ENCODE peak calls at places on chromosomes 12 and 14, in six cellular contexts. E is GM12891, K is GM12892, F is body of pancreas, X is testis, R is breast epithelium. I is an unnamed sample.
A peak's percentile ranks its signal among the peaks of the same experiment; 100 is the strongest.

GRCh38 chr12:95623554-95624170 is 72.4 kb upstream of the USP44 start:
- DNase-seq in E (peak; percentile 15), K (peak; percentile 15), F (peak; percentile 72), X (peak; percentile 84), R (peak; percentile 71), I (peak; percentile 68)

GRCh38 chr14:29851397-29851796 is 76.2 kb downstream of the PRKD1 start:
- DNase-seq in E (no peak), K (no peak), F (no peak), X (no peak), R (no peak), I (no peak)

GRCh38 chr12:116592731-116593130 is 33.5 kb downstream of the MAP1LC3B2 start:
- DNase-seq in E (no peak), K (no peak), F (peak; percentile 7), X (no peak), R (no peak), I (no peak)

GRCh38 chr12:92987846-92988621 is 58.9 kb upstream of the EEA1 start:
- DNase-seq in E (no peak), K (peak; percentile 27), F (peak; percentile 53), X (no peak), R (no peak), I (no peak)

GRCh38 chr14:97827746-97828145 is 1030.6 kb downstream of the VRK1 start:
- DNase-seq in E (no peak), K (no peak), F (no peak), X (no peak), R (no peak), I (no peak)

GRCh38 chr14:90483551-90483950 is 86.7 kb downstream of the CALM1 start:
- DNase-seq in E (no peak), K (no peak), F (peak; percentile 48), X (no peak), R (no peak), I (no peak)

GRCh38 chr12:63010698-63011097 is 75.7 kb upstream of the PPM1H start:
- DNase-seq in E (no peak), K (no peak), F (no peak), X (no peak), R (no peak), I (no peak)

GRCh38 chr12:69052613-69053408 is 119.8 kb upstream of the CPM start:
- DNase-seq in E (no peak), K (no peak), F (peak; percentile 72), X (no peak), R (no peak), I (peak; percentile 55)

GRCh38 chr14:55416866-55417265 is 5.2 kb upstream of the ATG14 start:
- DNase-seq in E (no peak), K (no peak), F (no peak), X (peak; percentile 37), R (no peak), I (no peak)

GRCh38 chr12:78101181-78101876 is 270.6 kb downstream of the NAV3 start:
- DNase-seq in E (no peak), K (no peak), F (no peak), X (no peak), R (no peak), I (no peak)

GRCh38 chr12:112875608-112876007 is 31.2 kb upstream of the OAS1 start:
- DNase-seq in E (no peak), K (no peak), F (no peak), X (no peak), R (no peak), I (no peak)

GRCh38 chr14:99480856-99481744 is at the start of the genes CCNK and SETD3:
- DNase-seq in E (peak; percentile 93), K (peak; percentile 94), F (peak; percentile 100), X (peak; percentile 100), R (peak; percentile 100), I (peak; percentile 96)
- TF ChIP-seq POLR2A in E (peak; percentile 90), K (peak; percentile 92), F (peak; percentile 96), X (peak; percentile 86), R (peak; percentile 96), I (peak; percentile 83)

GRCh38 chr12:110280784-110281548 is at the start of gene ATP2A2:
- DNase-seq in E (peak; percentile 88), K (peak; percentile 88), F (peak; percentile 92), X (peak; percentile 92), R (peak; percentile 86), I (peak; percentile 88)
- TF ChIP-seq POLR2A in E (peak; percentile 79), K (peak; percentile 91), F (peak; percentile 81), X (no peak), R (peak; percentile 48), I (peak; percentile 96)

GRCh38 chr14:20782280-20782890 is 1.3 kb downstream of the RNASE6 start:
- DNase-seq in E (no peak), K (no peak), F (peak; percentile 22), X (no peak), R (no peak), I (no peak)
- TF ChIP-seq POLR2A in E (no peak), K (no peak), F (peak; percentile 31), X (no peak), R (no peak), I (no peak)

DNA sequence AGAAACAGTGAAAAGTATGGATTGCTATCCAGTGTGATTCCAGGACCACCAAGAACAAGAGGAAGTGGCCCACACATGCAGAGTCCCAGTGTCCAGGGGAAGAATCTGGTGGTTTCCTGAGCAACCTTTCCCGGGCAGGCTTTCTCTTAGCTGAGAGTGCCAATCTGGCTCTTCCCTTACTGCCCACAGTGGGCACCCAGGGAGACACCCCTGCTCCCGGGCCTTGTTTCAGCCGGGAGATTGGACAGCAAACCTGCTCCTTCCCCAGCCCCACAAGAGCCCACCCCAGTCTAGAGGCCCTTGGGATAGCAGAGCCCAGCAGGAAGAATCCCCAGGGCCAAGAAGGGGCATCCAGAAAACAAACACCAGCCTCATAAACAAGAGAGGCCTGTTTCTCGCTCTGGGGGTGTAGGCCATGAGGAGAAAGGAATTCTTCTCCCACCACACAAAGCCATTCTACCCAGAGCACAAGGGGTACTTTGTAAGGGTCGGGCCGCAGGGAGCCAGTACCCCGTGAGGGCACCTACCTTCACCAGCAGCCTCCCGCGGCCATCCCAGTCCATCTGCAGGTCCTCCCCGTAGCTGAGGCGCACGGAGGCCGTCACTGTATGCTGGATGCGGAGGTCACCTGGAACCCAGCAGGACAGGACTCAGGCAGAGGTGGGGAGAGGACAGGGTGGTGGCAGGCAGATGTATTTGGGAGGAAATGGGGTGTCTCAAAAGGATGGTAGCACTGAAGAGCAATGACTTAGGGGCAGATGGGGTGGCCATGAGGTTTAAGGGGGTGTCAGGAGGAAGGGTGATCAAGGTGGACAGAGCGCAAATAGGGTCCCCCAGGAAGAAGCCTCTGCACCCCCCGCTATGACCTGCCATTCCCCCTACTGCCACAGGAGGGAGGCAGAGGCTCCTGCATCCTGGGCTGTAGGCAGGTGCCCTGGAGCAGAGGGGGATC is 61.8 kb downstream of the VWF start:
- DNase-seq in E (peak; percentile 69), K (peak; percentile 66), F (peak; percentile 33), X (peak; percentile 58), R (no peak), I (peak; percentile 77)
- TF ChIP-seq POLR2A in E (no peak), K (no peak), F (no peak), X (no peak), R (no peak), I (no peak)

GRCh38 chr14:74592476-74593191 is 19.4 kb downstream of the LTBP2 start:
- DNase-seq in E (no peak), K (no peak), F (no peak), X (no peak), R (no peak), I (no peak)
- TF ChIP-seq POLR2A in E (no peak), K (no peak), F (no peak), X (no peak), R (no peak), I (no peak)

DNA sequence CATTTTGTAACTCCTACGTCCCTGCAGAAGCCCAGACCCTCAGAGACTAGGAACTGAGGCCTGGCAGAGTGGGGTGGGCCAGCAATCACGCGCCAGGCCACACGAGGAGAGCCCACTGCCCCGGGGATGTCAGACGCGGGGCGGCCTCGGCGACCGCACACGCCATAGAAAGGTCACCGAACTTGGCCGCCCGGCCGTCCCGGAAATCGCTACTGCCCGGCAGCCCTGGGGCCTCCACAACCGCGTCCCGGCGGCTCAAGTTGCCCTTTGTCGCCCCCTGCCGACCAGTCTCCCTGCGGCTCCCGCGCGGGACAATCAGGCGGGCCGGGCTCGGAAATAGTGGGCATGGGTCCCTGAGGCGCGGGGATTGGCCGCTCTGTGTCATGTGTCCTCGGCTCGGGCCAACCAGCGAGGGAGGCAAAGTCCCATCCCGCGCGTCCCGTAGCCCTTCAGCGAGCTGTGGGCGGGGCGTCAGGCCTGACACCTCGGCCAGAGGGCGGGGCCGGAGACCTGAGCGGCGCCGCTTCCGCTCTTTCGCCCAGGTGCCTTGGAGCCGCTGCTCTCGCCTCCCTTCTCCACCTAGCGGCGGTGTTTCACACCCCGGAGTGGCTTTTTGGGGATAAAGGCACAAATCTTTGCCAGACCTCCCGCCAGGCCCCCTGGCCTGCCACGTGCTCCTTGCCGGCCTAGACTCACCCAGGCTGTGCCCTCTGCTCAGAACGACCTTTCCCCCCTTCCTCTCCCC is 33.4 kb upstream of the DEGS2 start:
- DNase-seq in E (peak; percentile 100), K (peak; percentile 100), F (peak; percentile 100), X (peak; percentile 100), R (peak; percentile 100), I (peak; percentile 100)
- TF ChIP-seq POLR2A in E (peak; percentile 50), K (peak; percentile 56), F (peak; percentile 75), X (no peak), R (peak; percentile 42), I (no peak)

DNA sequence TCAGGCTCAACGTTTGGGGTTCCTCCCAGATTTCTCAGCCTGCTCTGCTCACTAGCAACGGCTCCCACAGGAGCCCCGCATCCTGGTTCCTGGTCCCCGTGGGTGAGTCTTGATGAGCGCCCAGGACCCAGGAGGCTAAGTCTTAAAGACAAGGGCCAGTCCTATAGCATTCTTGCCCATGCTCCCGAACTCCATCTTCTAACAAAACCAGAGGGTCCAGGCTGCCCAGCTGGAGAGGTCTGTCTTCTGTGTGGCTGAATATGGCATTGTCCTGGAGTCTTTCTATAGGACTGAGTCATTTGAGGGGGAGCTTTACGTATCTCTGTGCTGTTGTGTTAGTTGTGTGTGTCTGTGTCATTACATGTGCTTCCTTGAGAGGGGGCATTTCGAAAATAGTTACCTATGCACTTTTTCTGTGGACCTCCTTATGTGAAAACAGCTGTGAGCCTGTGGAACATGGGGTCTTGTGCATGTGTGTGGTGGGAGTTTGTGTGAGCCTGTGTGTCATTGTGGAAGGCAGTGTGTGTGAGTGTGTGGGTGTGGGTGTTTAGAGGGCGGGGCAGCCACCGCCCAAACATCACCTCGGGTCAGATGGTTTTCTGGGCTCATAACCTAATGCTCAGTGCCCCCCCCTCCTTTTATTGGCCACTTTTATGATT is 9.1 kb upstream of the TBX5 start:
- DNase-seq in E (no peak), K (no peak), F (no peak), X (no peak), R (no peak), I (no peak)
- TF ChIP-seq POLR2A in E (no peak), K (no peak), F (no peak), X (no peak), R (no peak), I (no peak)

GRCh38 chr12:120686151-120686689 is 729 bp upstream of the MLEC start:
- DNase-seq in E (peak; percentile 77), K (peak; percentile 78), F (peak; percentile 99), X (peak; percentile 98), R (peak; percentile 95), I (peak; percentile 93)
- TF ChIP-seq POLR2A in E (peak; percentile 55), K (peak; percentile 52), F (peak; percentile 75), X (no peak), R (no peak), I (peak; percentile 94)

I was measured in H54.